ENCODE peak calls at places on chromosomes 11 and 22, in seven cellular contexts. G is heart right ventricle, K is cardiac muscle cell, O is endothelial cell of umbilical vein, B is breast epithelium, P is osteoblast, A is stomach. C is an unnamed sample. For H3K4me1 and H3K27me3, the result is how much of the 10 kb centered on the place peaks cover.

GRCh38 chr11:114291381-114291780 is 4.8 kb upstream of the NNMT start:
- DNase-seq in G (no peak), K (no peak), O (peak), B (no peak), P (no peak), A (no peak), C (no peak)

GRCh38 chr22:47567741-47568140 is 805.3 kb downstream of the TBC1D22A start:
- DNase-seq in G (no peak), K (no peak), O (no peak), B (no peak), P (no peak), A (no peak), C (no peak)

GRCh38 chr22:32020117-32020516 is 22.9 kb upstream of the SLC5A1 start:
- DNase-seq in G (no peak), K (no peak), O (peak), B (no peak), P (no peak), A (no peak), C (no peak)

GRCh38 chr11:120267319-120267718 is 27.4 kb downstream of the POU2F3 start:
- DNase-seq in G (no peak), K (no peak), O (no peak), B (no peak), P (no peak), A (no peak), C (no peak)

GRCh38 chr11:68039526-68040086 is 781 bp downstream of the TCIRG1 start:
- DNase-seq in G (no peak), K (no peak), O (no peak), B (no peak), P (peak), A (no peak), C (no peak)

GRCh38 chr11:107293677-107294344 is 163.8 kb downstream of the CWF19L2 start:
- DNase-seq in G (no peak), K (peak), O (no peak), B (no peak), P (no peak), A (no peak), C (no peak)

GRCh38 chr22:42862045-42862734 is 5.1 kb upstream of the ARFGAP3 start:
- DNase-seq in G (no peak), K (no peak), O (no peak), B (no peak), P (peak), A (no peak), C (no peak)

GRCh38 chr22:45478108-45478771 is 24.4 kb upstream of the FBLN1 start:
- DNase-seq in G (no peak), K (no peak), O (no peak), B (no peak), P (peak), A (no peak), C (no peak)

GRCh38 chr11:111193924-111194490 is 51.5 kb upstream of the POU2AF2 start:
- DNase-seq in G (no peak), K (no peak), O (no peak), B (no peak), P (no peak), A (no peak), C (no peak)

GRCh38 chr11:134489728-134490127 is 77.7 kb upstream of the B3GAT1 start:
- DNase-seq in G (no peak), K (no peak), O (no peak), B (no peak), P (peak), A (no peak), C (no peak)

GRCh38 chr11:44243633-44244343 is 66.2 kb downstream of the ALX4 start:
- DNase-seq in G (no peak), K (peak), O (peak), B (no peak), P (peak), A (no peak), C (no peak)

GRCh38 chr11:69309800-69310280 is 15.9 kb downstream of the MYEOV start:
- DNase-seq in G (no peak), K (no peak), O (no peak), B (no peak), P (peak), A (no peak), C (no peak)

GRCh38 chr11:38693306-38693705 is 2095.3 kb upstream of the RAG2 start:
- DNase-seq in G (no peak), K (no peak), O (no peak), B (no peak), P (no peak), A (no peak), C (no peak)
- TF ChIP-seq CTCF in G (no peak), K (no peak), O (no peak), B (no peak), P (no peak), A (no peak), C (no peak)

DNA sequence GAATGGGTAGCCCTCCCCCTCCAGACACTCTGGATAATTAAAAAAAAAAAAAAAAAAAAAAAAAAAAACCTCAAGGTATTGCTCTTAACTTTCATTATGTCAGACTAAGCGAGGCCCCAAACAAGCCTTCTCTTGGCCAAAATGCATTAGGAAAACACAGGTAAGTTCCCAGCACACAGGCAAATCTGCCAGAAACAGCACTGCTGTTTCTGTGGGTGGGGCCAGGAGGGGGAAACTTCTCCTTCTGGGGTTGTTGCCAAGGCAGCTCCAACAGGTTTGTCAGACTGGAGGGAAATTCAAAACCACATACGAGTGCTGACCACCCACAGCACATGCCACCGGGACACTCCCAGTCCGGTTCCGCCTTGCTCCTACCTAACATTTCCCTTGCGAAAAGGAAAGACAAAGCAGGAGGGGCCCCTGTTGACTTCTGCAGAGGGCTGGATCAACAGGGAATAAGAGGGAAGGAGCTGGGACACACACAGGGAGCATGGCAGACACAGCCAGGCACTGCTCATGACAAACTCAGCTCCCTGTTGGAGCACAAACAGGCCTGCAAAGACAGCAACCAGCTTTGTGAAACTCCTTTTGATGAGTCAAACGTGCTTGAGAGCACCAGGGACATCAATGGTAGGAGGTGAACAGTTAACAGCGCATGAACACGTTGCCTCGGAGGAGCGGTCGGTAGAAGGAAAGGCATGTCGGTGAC is 55.0 kb downstream of the MYH9 start:
- DNase-seq in G (no peak), K (peak), O (peak), B (peak), P (peak), A (peak), C (no peak)
- H3K4me1 ChIP-seq in G (half or more), K (half or more), O (half or more), B (half or more), P (half or more), A (half or more), C (half or more)

GRCh38 chr11:12846766-12847615 is 162.1 kb upstream of the RASSF10 start:
- DNase-seq in G (no peak), K (no peak), O (peak), B (no peak), P (no peak), A (no peak), C (no peak)
- H3K27me3 ChIP-seq in G (under half), K (under half), O (under half), B (under half), P (under half), A (under half), C (under half)

GRCh38 chr11:19740586-19740985 is 27.9 kb downstream of the NAV2 start:
- DNase-seq in G (no peak), K (no peak), O (peak), B (no peak), P (no peak), A (no peak), C (no peak)

GRCh38 chr11:19738124-19738523 is 25.5 kb downstream of the NAV2 start:
- DNase-seq in G (no peak), K (no peak), O (no peak), B (no peak), P (no peak), A (no peak), C (no peak)

GRCh38 chr11:19737575-19737974 is 24.9 kb downstream of the NAV2 start:
- DNase-seq in G (no peak), K (no peak), O (no peak), B (no peak), P (no peak), A (no peak), C (no peak)

GRCh38 chr11:19742595-19743292 is 30.1 kb downstream of the NAV2 start:
- DNase-seq in G (peak), K (peak), O (peak), B (peak), P (no peak), A (peak), C (peak)

DNA sequence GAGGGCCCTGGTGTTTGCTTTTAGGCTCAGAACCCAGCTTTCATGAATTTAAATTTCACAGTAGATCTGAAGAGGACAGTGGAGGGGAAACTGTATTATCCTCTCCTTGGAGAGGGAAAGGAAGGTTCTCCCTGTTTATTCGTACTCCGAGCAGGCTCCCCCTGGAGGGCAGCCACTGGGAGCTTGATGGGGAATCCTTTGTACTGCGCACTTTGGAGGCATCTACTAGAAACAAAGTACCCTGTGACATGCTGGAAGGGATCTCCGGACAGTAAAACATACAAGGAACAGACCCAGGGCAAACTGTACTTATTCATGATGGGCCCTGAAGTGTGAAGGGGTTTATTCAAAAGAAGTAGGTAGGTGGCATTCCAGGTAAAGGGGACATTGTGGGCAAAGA is 27.2 kb downstream of the NAV2 start:
- DNase-seq in G (no peak), K (peak), O (peak), B (no peak), P (no peak), A (no peak), C (no peak)
- TF ChIP-seq CTCF in G (peak), K (peak), O (peak), B (no peak), P (peak), A (no peak), C (no peak)

GRCh38 chr11:83975984-83976383 is 689.8 kb upstream of the CCDC90B start:
- DNase-seq in G (no peak), K (no peak), O (no peak), B (no peak), P (no peak), A (no peak), C (no peak)

GRCh38 chr11:83982825-83983224 is 696.7 kb upstream of the CCDC90B start:
- DNase-seq in G (no peak), K (no peak), O (no peak), B (no peak), P (no peak), A (no peak), C (no peak)

GRCh38 chr11:83979593-83979992 is 693.4 kb upstream of the CCDC90B start:
- DNase-seq in G (no peak), K (peak), O (no peak), B (no peak), P (no peak), A (no peak), C (no peak)

DNA sequence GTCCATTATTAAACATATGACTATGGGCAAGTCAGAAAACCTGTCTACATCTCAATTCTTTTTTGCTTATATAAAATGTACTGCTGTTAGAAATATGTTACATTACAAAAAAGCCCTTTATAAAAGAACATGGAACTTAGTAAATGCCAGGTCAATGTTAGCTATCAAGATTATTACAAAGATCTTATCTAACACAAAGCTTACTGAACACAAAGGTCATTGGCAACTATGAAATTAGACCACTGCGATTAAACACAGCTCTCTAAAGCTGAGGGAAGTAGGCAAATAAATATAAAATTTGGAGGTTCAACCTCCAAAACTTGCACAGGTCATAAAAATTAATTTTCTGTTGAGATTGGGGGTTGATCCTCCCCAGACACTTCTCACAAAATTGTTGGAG is 692.8 kb upstream of the CCDC90B start:
- DNase-seq in G (no peak), K (no peak), O (no peak), B (no peak), P (no peak), A (no peak), C (no peak)
- H3K4me1 ChIP-seq in G (under half), K (under half), O (under half), B (under half), P (under half), A (under half), C (under half)